ENCODE peak calls at places on chromosomes 16 and 17, in seven cellular contexts. B is aorta, W is HT1080, D is brain microvascular endothelial cell, P is OCI-M1, G is GM03348, M is cortex of kidney. V is an unnamed sample.

GRCh38 chr17:63223212-63223911 is 222.7 kb downstream of the CYB561 start:
- DNase-seq in W (no peak), D (no peak), G (no peak), M (no peak), B (no peak), P (no peak), V (no peak)

GRCh38 chr17:5943232-5943631 is 126.9 kb upstream of the WSCD1 start:
- DNase-seq in D (no peak), G (no peak), B (no peak), W (no peak), P (peak), M (no peak), V (no peak)

GRCh38 chr17:80428363-80428762 is 13.4 kb downstream of the ENDOV start:
- DNase-seq in G (no peak), B (peak), P (no peak), M (no peak), D (no peak), W (no peak), V (no peak)

GRCh38 chr17:78529871-78530670 is 47.1 kb downstream of the DNAH17 start:
- DNase-seq in P (no peak), G (no peak), D (no peak), B (peak), W (no peak), M (no peak), V (no peak)

GRCh38 chr17:45801386-45801785 is 17.3 kb downstream of the CRHR1 start:
- DNase-seq in D (no peak), B (no peak), P (no peak), G (no peak), W (no peak), M (no peak), V (no peak)

GRCh38 chr16:24852281-24852721 is 6.5 kb downstream of the SLC5A11 start:
- DNase-seq in M (no peak), D (no peak), P (no peak), W (no peak), G (no peak), B (no peak), V (no peak)

GRCh38 chr17:77420804-77421634 is 280.2 kb downstream of the SEC14L1 start:
- DNase-seq in D (peak), B (no peak), P (peak), M (no peak), W (peak), G (peak), V (peak)

GRCh38 chr17:55527520-55528118 is 16.4 kb upstream of the SMIM36 start:
- DNase-seq in G (peak), D (peak), W (peak), M (no peak), B (no peak), P (peak), V (no peak)

GRCh38 chr17:74833501-74834361 is 26.0 kb downstream of the GRIN2C start:
- DNase-seq in D (peak), G (peak), B (no peak), M (no peak), P (peak), W (peak), V (no peak)

GRCh38 chr17:65103431-65103830 is 33.7 kb upstream of the RGS9 start:
- DNase-seq in B (no peak), G (no peak), M (no peak), P (no peak), W (no peak), D (no peak), V (no peak)

GRCh38 chr16:3771513-3771912 is 54.2 kb upstream of the TRAP1 start:
- DNase-seq in W (peak), P (no peak), B (no peak), G (no peak), M (no peak), D (no peak), V (no peak)

GRCh38 chr16:6427621-6428020 is 905.0 kb upstream of the RBFOX1 start:
- DNase-seq in W (no peak), B (no peak), M (no peak), G (no peak), D (no peak), P (no peak), V (no peak)

GRCh38 chr16:74862743-74863244 is 88.2 kb upstream of the FA2H start:
- DNase-seq in B (no peak), G (peak), P (peak), M (no peak), D (peak), W (peak), V (no peak)

GRCh38 chr17:40827746-40828453 is 5.5 kb upstream of the KRT10 start:
- DNase-seq in D (peak), B (no peak), P (peak), M (no peak), W (peak), G (no peak), V (no peak)

GRCh38 chr17:3558603-3559269 is 1.1 kb upstream of the TRPV3 start:
- DNase-seq in B (no peak), M (no peak), G (no peak), D (peak), P (no peak), W (peak), V (no peak)

GRCh38 chr17:68955181-68955841 is at the start of gene ABCA8:
- DNase-seq in D (peak), W (no peak), G (no peak), B (no peak), P (peak), M (no peak), V (no peak)

GRCh38 chr16:56401482-56401881 is 23.9 kb downstream of the AMFR start:
- DNase-seq in P (no peak), D (no peak), G (no peak), W (no peak), B (no peak), M (no peak), V (no peak)

GRCh38 chr17:27976331-27976730 is 66.1 kb upstream of the NLK start:
- DNase-seq in W (peak), B (no peak), M (no peak), D (peak), G (no peak), P (no peak), V (no peak)

GRCh38 chr17:43611230-43611969 is 50.3 kb downstream of the MEOX1 start:
- DNase-seq in G (no peak), B (no peak), D (no peak), P (peak), W (no peak), M (no peak), V (no peak)

GRCh38 chr17:65191805-65192740 is 54.9 kb downstream of the RGS9 start:
- DNase-seq in B (no peak), W (peak), G (peak), P (no peak), D (peak), M (no peak), V (no peak)

GRCh38 chr16:61654962-61655361 is 381.3 kb downstream of the CDH8 start:
- DNase-seq in G (no peak), B (no peak), D (no peak), P (peak), M (no peak), W (no peak), V (no peak)

GRCh38 chr16:90057738-90058173 is 19.4 kb downstream of the PRDM7 start:
- DNase-seq in B (no peak), G (peak), D (peak), P (no peak), M (no peak), W (peak), V (no peak)

GRCh38 chr16:78249056-78249455 is 149.6 kb downstream of the WWOX start:
- DNase-seq in M (no peak), W (no peak), G (no peak), P (no peak), D (no peak), B (no peak), V (no peak)

GRCh38 chr16:73268311-73268997 is 220.5 kb upstream of the ZFHX3 start:
- DNase-seq in W (no peak), D (no peak), B (no peak), G (no peak), P (no peak), M (no peak), V (no peak)

GRCh38 chr16:30997887-30998711 is 12.3 kb downstream of the STX1B start:
- DNase-seq in B (peak), P (no peak), G (peak), W (peak), M (no peak), D (peak), V (no peak)

GRCh38 chr16:71461686-71462648 is at the start of gene ZNF23:
- DNase-seq in B (peak), D (peak), P (peak), M (peak), G (peak), W (peak), V (peak)

GRCh38 chr17:67359960-67360817 is 6.2 kb downstream of the PSMD12 start:
- DNase-seq in M (no peak), P (peak), G (no peak), W (peak), B (no peak), D (no peak), V (no peak)

GRCh38 chr17:79163071-79163470 is 88.4 kb downstream of the ENGASE start:
- DNase-seq in B (no peak), M (no peak), P (no peak), W (no peak), D (no peak), G (no peak), V (no peak)

GRCh38 chr17:63387941-63388340 is 58.2 kb downstream of the CYB561 start:
- DNase-seq in M (no peak), W (no peak), G (no peak), B (no peak), D (no peak), P (no peak), V (no peak)

GRCh38 chr17:79993390-79994221 is 42.1 kb downstream of the TBC1D16 start:
- DNase-seq in B (peak), G (peak), D (peak), P (peak), M (no peak), W (no peak), V (no peak)

GRCh38 chr17:40074871-40075215 is 12.1 kb downstream of the THRA start:
- DNase-seq in B (no peak), G (no peak), D (no peak), P (no peak), M (no peak), W (no peak), V (no peak)